ENCODE peak calls at places on chromosomes 2 and 18, in six cellular contexts. C is Peyer's patch; E is CD8-positive, alpha-beta T cell; B is Kasumi-1; T is memory B cell; W is AML-193. H is an unnamed sample.
A peak's percentile ranks its signal among the peaks of the same experiment; 100 is the strongest.

GRCh38 chr2:62966995-62967394 is 83.6 kb upstream of the OTX1 start:
- DNase-seq in W (no peak), T (no peak), B (no peak), C (no peak), E (no peak), H (no peak)

GRCh38 chr18:995641-996040 is 91.0 kb downstream of the ADCYAP1 start:
- DNase-seq in B (no peak), C (no peak), E (no peak), T (no peak), W (no peak), H (no peak)

GRCh38 chr2:218400930-218401833 is 1.5 kb downstream of the CTDSP1 start:
- DNase-seq in T (no peak), B (no peak), W (no peak), C (peak; percentile 79), E (no peak), H (no peak)

GRCh38 chr2:9656270-9656766 is 25.5 kb upstream of the YWHAQ start:
- DNase-seq in C (no peak), E (peak; percentile 10), B (peak; percentile 20), W (peak; percentile 3), T (no peak), H (no peak)

GRCh38 chr2:37573406-37573805 is 98.0 kb downstream of the CDC42EP3 start:
- DNase-seq in W (no peak), E (no peak), T (no peak), B (no peak), C (no peak), H (no peak)

GRCh38 chr2:40281021-40281940 is 170.6 kb downstream of the SLC8A1 start:
- DNase-seq in C (no peak), B (no peak), E (no peak), W (no peak), T (no peak), H (no peak)

GRCh38 chr18:79912994-79913831 is 38.2 kb downstream of the SLC66A2 start:
- DNase-seq in C (no peak), T (no peak), E (no peak), W (no peak), B (no peak), H (no peak)

GRCh38 chr2:217802261-217802660 is 200.5 kb downstream of the TNS1 start:
- DNase-seq in W (no peak), B (no peak), E (no peak), T (no peak), C (peak; percentile 23), H (no peak)

GRCh38 chr2:86239326-86239725 is 40.1 kb downstream of the MRPL35 start:
- DNase-seq in T (no peak), B (no peak), E (no peak), C (no peak), W (no peak), H (no peak)

GRCh38 chr2:30480703-30481322 is 33.8 kb downstream of the LCLAT1 start:
- DNase-seq in T (no peak), E (no peak), C (no peak), W (no peak), B (no peak), H (no peak)

GRCh38 chr2:227390468-227391256 is 2.9 kb upstream of the SCYGR1 start:
- DNase-seq in B (no peak), E (no peak), T (no peak), C (no peak), W (no peak), H (no peak)

GRCh38 chr2:100784681-100785080 is 35.3 kb upstream of the NPAS2 start:
- DNase-seq in C (no peak), B (no peak), T (no peak), E (no peak), W (no peak), H (no peak)